ENCODE peak calls at places on chromosomes 16 and 17, in five cellular contexts. R, C, T, V and H are unnamed samples.

GRCh38 chr16:11721781-11722467 is 20.7 kb downstream of the TXNDC11 start:
- DNase-seq in R (no peak), C (no peak), T (no peak), V (no peak), H (no peak)

GRCh38 chr17:81480140-81480917 is 32.3 kb downstream of the ACTG1 start:
- DNase-seq in R (peak), C (no peak), T (peak), V (no peak), H (no peak)

GRCh38 chr17:32142857-32143524 is 689 bp downstream of the RHOT1 start:
- DNase-seq in R (peak), C (no peak), T (peak), V (no peak), H (peak)

GRCh38 chr16:79801550-79802090 is 201.1 kb upstream of the MAF start:
- DNase-seq in R (no peak), C (peak), T (no peak), V (no peak), H (no peak)

GRCh38 chr17:39737761-39738567 is at the start of gene GRB7:
- DNase-seq in R (no peak), C (no peak), T (no peak), V (peak), H (no peak)

GRCh38 chr17:56737741-56738161 is 96.0 kb downstream of the C17orf67 start:
- DNase-seq in R (peak), C (peak), T (peak), V (no peak), H (no peak)

GRCh38 chr17:11240041-11240801 is 792 bp upstream of the SHISA6 start:
- DNase-seq in R (no peak), C (no peak), T (no peak), V (no peak), H (peak)

GRCh38 chr17:37797206-37797605 is 52.3 kb upstream of the HNF1B start:
- DNase-seq in R (peak), C (no peak), T (peak), V (no peak), H (no peak)

GRCh38 chr16:17101646-17102045 is 369.1 kb downstream of the XYLT1 start:
- DNase-seq in R (no peak), C (no peak), T (no peak), V (no peak), H (no peak)

GRCh38 chr17:52470553-52470952 is 312.0 kb upstream of the CA10 start:
- DNase-seq in R (no peak), C (no peak), T (no peak), V (no peak), H (no peak)

GRCh38 chr17:1074886-1075665 is 78.1 kb downstream of the TIMM22 start:
- DNase-seq in R (no peak), C (no peak), T (no peak), V (no peak), H (no peak)

GRCh38 chr17:39921323-39921722 is 2.9 kb upstream of the GSDMB start:
- DNase-seq in R (no peak), C (no peak), T (no peak), V (no peak), H (no peak)

GRCh38 chr17:73101031-73101430 is 8.5 kb upstream of the SLC39A11 start:
- DNase-seq in R (no peak), C (no peak), T (no peak), V (no peak), H (no peak)

GRCh38 chr16:57422026-57422944 is 17.7 kb downstream of the CCL17 start:
- DNase-seq in R (peak), C (no peak), T (peak), V (peak), H (peak)

GRCh38 chr17:7858487-7858832 is 657 bp downstream of the CYB5D1 start:
- DNase-seq in R (peak), C (no peak), T (peak), V (peak), H (no peak)

DNA sequence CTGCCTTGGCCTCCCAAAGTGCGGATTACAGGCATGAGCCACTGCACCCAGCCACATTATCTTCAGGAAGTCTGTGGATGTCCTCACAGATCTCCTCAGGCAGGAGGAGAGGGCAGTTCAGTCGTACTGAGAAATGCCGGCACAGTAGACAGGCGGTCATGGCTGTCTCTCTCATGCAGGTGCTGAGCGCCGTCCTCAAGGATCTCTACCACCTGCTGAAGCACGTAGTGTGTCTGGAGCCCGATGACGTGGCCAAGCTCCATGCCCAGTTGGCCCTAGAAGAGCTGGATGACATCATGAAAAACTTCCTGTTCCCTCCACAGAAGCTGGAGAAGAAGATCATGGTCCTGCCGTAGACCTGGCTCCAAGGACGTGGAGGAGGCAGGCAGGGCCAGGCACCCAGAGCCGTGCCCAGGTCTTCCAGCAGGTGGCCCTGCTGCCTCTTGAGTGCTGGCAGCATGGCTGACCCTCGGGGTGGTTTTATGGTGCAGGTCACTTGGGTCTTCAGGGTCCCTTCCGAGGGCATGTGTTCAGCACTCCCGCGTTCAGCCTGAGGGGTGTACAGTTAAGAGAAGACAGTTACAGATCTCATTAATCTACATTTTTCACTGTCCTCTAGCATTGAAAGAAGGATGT is 22.0 kb upstream of the HAS3 start:
- DNase-seq in R (no peak), C (no peak), T (no peak), V (no peak), H (no peak)
- TF ChIP-seq CTCF in R (peak), C (peak), T (peak), V (no peak), H (peak)

GRCh38 chr17:45666046-45666600 is 118.0 kb upstream of the CRHR1 start:
- DNase-seq in R (no peak), C (no peak), T (no peak), V (no peak), H (no peak)

GRCh38 chr17:45666641-45667040 is 117.5 kb upstream of the CRHR1 start:
- DNase-seq in R (no peak), C (no peak), T (no peak), V (no peak), H (no peak)

GRCh38 chr17:45663772-45664171 is 120.3 kb upstream of the CRHR1 start:
- DNase-seq in R (no peak), C (no peak), T (no peak), V (no peak), H (no peak)

GRCh38 chr17:45668316-45668715 is 115.8 kb upstream of the CRHR1 start:
- DNase-seq in R (no peak), C (no peak), T (no peak), V (no peak), H (no peak)

DNA sequence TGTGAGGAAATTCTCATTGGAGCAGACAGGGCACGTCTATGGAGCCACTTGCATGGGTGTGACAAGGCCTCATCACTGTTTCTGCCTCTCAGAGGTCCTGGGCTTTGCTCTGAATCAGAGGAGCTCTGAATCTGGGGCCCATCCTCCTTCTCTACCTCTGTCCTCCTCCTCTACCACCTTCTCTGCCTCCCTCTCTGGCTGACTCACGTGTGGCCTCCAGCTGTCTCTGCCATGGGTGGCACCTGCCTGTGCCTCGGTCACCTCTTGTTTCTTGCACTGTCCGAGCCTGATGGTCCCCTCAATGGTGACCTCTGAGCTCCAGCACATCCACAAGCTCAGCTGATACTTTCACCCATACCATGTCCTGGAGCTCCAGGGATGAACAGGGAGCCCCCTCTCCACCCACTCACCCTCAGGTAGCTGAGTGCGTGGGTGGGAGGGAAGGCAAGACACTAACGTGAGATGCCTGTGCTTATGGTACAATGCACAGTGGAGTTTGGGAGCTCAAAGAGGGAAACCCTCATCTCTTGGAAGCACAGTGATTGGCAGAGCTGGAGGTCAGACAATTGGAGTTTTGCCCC is 116.4 kb upstream of the CRHR1 start:
- DNase-seq in R (no peak), C (no peak), T (no peak), V (no peak), H (no peak)
- TF ChIP-seq CTCF in R (no peak), C (no peak), T (no peak), V (no peak), H (no peak)

DNA sequence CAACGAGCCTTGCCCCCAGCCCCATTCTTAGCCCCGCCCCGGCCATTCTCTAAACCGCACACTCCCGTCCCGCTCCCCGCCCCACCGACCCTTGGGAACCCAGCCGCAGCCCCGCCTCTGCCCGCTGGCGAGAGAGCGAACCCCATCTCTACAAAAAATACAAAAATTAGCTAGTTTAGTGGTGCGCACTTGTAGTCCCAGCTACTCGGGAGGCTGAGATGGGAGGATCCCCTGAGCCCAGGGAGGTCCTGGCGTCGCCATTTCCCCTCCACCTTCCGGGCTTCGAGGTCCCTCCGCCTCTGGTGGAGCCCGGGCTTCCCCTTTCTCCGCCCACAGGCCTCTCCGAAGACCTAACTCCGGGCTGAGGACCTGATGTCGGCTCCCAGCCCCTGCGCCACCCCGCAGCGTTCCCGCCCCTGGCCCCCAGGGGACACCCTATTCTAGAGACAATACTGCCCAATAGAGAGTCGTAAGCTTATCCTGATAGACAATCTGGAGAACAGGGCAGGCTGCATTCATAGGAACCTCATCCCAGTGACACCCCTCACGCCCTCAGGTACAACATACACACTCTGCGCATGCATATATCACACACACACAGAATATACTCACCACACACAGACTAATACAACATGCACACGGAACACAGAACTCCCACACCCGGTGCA is 483 bp upstream of the PROCA1 start:
- DNase-seq in R (peak), C (no peak), T (no peak), V (peak), H (peak)
- TF ChIP-seq CTCF in R (no peak), C (no peak), T (no peak), V (no peak), H (no peak)

DNA sequence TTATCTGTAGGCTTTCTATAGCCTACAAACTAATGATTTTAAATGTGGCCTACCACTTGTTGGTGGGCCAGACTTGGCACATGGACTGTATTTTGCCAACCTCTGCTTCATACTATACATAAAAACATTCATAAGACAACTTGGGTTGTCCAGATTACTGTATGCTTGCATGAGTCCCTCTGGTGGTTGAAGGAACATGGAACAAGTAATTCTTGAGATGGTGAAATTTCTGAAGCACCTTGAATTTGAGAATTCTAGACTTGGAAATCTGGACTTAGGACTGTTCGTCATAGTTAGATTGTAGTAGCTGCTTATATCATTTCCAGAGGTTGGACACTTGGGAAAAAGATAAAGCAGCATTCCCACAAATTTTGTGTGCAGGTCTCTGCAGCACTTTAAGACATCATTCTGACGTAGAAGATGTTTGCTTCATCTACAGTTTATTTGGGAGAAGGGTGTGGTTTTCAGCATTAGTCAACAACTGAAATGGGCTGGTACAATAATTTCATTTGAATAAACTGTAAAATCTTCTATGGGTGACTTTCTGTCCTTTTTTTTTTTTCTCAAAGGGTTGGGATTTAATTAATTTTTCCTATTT is 31.2 kb downstream of the NFATC3 start:
- DNase-seq in R (peak), C (no peak), T (peak), V (no peak), H (no peak)
- TF ChIP-seq CTCF in R (peak), C (peak), T (peak), V (peak), H (peak)

GRCh38 chr17:62965649-62966425 is at the start of gene TANC2:
- DNase-seq in R (peak), C (peak), T (peak), V (peak), H (peak)
- TF ChIP-seq CTCF in R (no peak), C (no peak), T (no peak), V (peak), H (no peak)

GRCh38 chr16:25224731-25225319 is 8.1 kb downstream of the AQP8 start:
- DNase-seq in R (no peak), C (no peak), T (no peak), V (no peak), H (no peak)

GRCh38 chr16:25223964-25224363 is 7.2 kb downstream of the AQP8 start:
- DNase-seq in R (no peak), C (no peak), T (no peak), V (no peak), H (no peak)

GRCh38 chr16:25222959-25223358 is 6.2 kb downstream of the AQP8 start:
- DNase-seq in R (no peak), C (no peak), T (no peak), V (no peak), H (no peak)

DNA sequence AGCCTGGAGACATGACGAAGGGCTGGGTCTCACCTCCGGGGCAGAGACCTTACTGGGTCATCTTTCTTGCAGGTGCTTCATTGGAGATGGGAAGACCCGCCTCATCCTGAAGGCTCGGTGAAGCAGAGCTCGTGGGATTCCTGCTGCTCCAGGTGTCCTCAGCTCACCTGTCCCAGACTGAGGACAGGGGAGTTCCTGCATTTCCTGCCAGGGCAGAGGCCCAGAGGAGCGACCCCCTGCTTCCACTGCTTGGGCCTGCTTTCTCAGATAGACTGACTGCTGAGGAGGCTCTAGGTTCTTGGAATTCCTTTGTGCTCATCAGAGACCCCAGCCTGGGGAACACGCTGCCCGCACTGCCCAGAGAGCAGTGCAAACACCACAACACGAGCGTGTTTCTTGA is 11.6 kb downstream of the AQP8 start:
- DNase-seq in R (no peak), C (no peak), T (no peak), V (no peak), H (no peak)
- TF ChIP-seq CTCF in R (no peak), C (no peak), T (no peak), V (no peak), H (no peak)

DNA sequence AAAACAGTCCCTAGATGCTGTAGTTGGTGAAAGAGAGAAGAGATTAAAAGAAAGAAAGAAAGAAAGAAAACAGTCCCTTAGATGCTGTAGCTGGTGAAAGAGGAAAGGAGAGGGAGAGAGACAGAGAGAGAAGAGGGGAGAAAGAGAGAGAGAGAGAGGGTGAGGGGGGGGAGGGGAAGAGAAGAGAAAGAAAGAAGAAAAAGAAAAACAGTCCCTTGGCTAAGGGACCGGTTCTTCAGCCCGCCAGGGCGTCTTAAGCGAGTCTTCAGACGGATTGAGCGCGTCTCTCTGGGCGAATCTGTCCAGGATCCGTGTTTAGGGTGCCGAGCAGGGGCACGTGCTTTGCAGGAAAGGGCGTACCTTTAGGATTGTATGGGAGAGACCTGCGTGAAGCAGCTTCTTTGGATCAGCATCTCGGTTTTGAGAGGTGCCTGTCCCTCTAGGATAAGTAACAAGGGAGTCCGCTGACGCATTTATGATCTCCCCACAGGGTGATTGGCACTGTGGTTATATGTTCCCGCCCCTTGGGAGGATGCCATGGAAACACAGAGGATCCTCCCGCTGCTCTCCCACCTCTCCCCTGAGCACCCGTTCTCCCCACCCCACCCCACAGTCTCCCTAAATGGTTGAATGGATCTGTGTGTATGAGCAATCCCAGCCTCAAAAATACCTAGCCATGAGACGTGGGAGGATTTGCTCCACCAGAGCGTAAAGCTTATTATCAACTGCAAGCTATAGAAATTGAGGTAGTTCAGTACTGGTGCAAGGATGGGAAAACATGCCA is 16.7 kb downstream of the GNGT2 start:
- DNase-seq in R (peak), C (peak), T (peak), V (peak), H (peak)
- TF ChIP-seq CTCF in R (no peak), C (no peak), T (no peak), V (no peak), H (peak)